ENCODE peak calls at places on chromosomes 2 and 18, in ten cellular contexts. N, P, A, T, S, D, B, F, L and Y are unnamed samples. For H3K27me3, the result is how much of the 10 kb centered on the place peaks cover.

GRCh38 chr2:197108758-197109157 is 182.3 kb upstream of the PGAP1 start:
- DNase-seq in P (peak), F (no peak), S (no peak), T (no peak), B (peak), L (no peak), N (no peak), D (no peak), A (peak), Y (no peak)

GRCh38 chr2:197079414-197079813 is 152.9 kb upstream of the PGAP1 start:
- DNase-seq in D (no peak), T (no peak), F (no peak), L (no peak), P (no peak), N (no peak), B (no peak), S (no peak), A (peak), Y (no peak)

GRCh38 chr2:70928366-70928765 is 7.3 kb upstream of the ATP6V1B1 start:
- DNase-seq in P (no peak), A (no peak), N (no peak), D (no peak), F (no peak), B (no peak), S (peak), T (no peak), L (no peak), Y (no peak)

GRCh38 chr2:24827321-24828261 is 34.4 kb downstream of the CENPO start:
- DNase-seq in F (peak), L (peak), T (peak), S (peak), B (peak), P (peak), D (peak), A (peak), N (peak), Y (peak)

GRCh38 chr2:218360453-218360852 is 3.8 kb downstream of the CATIP start:
- DNase-seq in L (no peak), P (no peak), D (no peak), A (no peak), F (no peak), T (no peak), S (no peak), B (no peak), N (no peak), Y (no peak)

GRCh38 chr2:201420442-201421113 is 30.7 kb downstream of the TRAK2 start:
- DNase-seq in D (no peak), N (no peak), A (no peak), S (no peak), F (no peak), B (no peak), L (no peak), T (no peak), P (no peak), Y (no peak)

GRCh38 chr2:168998609-168999211 is 32.4 kb downstream of the ABCB11 start:
- DNase-seq in P (no peak), T (no peak), D (no peak), B (no peak), N (no peak), A (no peak), F (no peak), S (no peak), L (no peak), Y (no peak)

GRCh38 chr18:48006415-48007175 is 76.1 kb upstream of the SMAD2 start:
- DNase-seq in N (no peak), L (no peak), P (no peak), T (no peak), A (no peak), S (no peak), B (no peak), F (no peak), D (no peak), Y (no peak)

GRCh38 chr2:105929506-105929905 is 184.8 kb downstream of the NCK2 start:
- DNase-seq in A (no peak), P (no peak), F (peak), N (no peak), S (no peak), D (no peak), B (peak), L (no peak), T (no peak), Y (no peak)

GRCh38 chr2:233336541-233336940 is 17.8 kb upstream of the DGKD start:
- DNase-seq in B (no peak), D (no peak), A (no peak), P (no peak), N (no peak), F (no peak), L (no peak), S (no peak), T (no peak), Y (no peak)

GRCh38 chr2:152189622-152190495 is 14.3 kb upstream of the STAM2 start:
- DNase-seq in S (peak), T (peak), B (peak), N (peak), F (no peak), L (peak), P (no peak), A (no peak), D (peak), Y (no peak)

GRCh38 chr2:64471616-64472015 is 17.7 kb downstream of the LGALSL start:
- DNase-seq in L (no peak), D (no peak), N (no peak), P (no peak), S (no peak), A (no peak), T (no peak), F (no peak), B (no peak), Y (no peak)

DNA sequence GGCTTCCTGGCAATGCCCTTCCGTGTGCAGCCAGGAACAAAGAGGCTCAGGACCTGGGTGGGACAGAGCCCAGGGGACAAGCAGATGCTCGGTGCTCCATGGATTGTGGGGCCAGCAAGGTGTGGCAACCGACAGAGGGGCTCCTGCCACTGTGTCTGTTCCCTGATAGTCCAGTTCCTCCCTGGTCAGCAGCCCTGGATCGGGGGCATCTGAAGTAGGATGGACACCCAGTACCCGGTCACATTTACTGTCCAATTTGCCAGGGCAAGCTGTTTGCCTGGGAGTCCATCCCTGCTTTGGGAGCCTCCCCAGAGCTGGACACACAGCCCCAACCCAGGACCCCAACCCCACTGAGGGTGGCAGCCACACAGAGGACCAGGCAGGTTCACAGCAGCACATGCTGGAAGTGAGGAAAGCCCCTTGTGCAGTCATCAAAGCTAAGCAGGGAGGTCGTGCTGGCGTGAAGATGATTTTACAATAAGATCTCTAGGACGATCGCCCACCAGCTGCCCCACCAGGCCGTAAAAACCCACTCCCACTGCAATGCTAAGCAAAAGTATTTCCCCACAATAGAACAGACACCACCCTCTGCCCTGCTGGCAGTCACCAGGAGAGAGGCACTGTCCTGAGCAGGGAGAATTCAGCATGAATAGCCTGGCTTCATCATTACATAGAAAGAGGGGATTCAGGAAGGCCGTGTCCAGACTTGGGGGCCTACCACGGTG is 141.7 kb downstream of the NDUFA10 start:
- DNase-seq in A (no peak), S (no peak), P (no peak), F (no peak), D (no peak), T (no peak), N (no peak), B (no peak), L (no peak), Y (no peak)
- H3K27ac ChIP-seq in A (no peak), S (no peak), P (no peak), F (no peak), D (no peak), T (no peak), N (no peak), B (no peak), L (no peak), Y (no peak)

GRCh38 chr2:66575625-66576371 is 140.9 kb downstream of the MEIS1 start:
- DNase-seq in D (no peak), S (peak), T (peak), F (no peak), P (peak), A (no peak), N (no peak), L (peak), B (peak), Y (no peak)
- H3K27me3 ChIP-seq in D (under half), S (under half), T (under half), F (under half), P (half or more), A (under half), N (under half), L (half or more), B (under half), Y (under half)

GRCh38 chr2:58932801-58933200 is 691.7 kb upstream of the FANCL start:
- DNase-seq in A (no peak), F (no peak), L (no peak), T (no peak), P (no peak), N (no peak), B (no peak), D (no peak), S (no peak), Y (no peak)
- H3K27ac ChIP-seq in A (no peak), F (no peak), L (no peak), T (no peak), P (no peak), N (no peak), B (no peak), D (no peak), S (no peak), Y (no peak)

GRCh38 chr2:111946294-111947114 is 48.1 kb downstream of the MERTK start:
- DNase-seq in F (no peak), A (peak), S (peak), L (peak), N (peak), P (no peak), T (no peak), D (peak), B (peak), Y (no peak)

GRCh38 chr2:111948832-111949231 is 50.4 kb downstream of the MERTK start:
- DNase-seq in P (no peak), S (no peak), B (no peak), D (no peak), T (no peak), F (no peak), L (no peak), A (no peak), N (no peak), Y (no peak)

GRCh38 chr2:111944536-111945210 is 46.3 kb downstream of the MERTK start:
- DNase-seq in P (no peak), N (no peak), F (no peak), D (no peak), S (no peak), B (no peak), L (no peak), T (no peak), A (no peak), Y (no peak)

GRCh38 chr2:111947219-111947618 is 48.8 kb downstream of the MERTK start:
- DNase-seq in T (no peak), D (no peak), S (no peak), A (no peak), P (no peak), N (no peak), B (no peak), L (no peak), F (no peak), Y (no peak)

DNA sequence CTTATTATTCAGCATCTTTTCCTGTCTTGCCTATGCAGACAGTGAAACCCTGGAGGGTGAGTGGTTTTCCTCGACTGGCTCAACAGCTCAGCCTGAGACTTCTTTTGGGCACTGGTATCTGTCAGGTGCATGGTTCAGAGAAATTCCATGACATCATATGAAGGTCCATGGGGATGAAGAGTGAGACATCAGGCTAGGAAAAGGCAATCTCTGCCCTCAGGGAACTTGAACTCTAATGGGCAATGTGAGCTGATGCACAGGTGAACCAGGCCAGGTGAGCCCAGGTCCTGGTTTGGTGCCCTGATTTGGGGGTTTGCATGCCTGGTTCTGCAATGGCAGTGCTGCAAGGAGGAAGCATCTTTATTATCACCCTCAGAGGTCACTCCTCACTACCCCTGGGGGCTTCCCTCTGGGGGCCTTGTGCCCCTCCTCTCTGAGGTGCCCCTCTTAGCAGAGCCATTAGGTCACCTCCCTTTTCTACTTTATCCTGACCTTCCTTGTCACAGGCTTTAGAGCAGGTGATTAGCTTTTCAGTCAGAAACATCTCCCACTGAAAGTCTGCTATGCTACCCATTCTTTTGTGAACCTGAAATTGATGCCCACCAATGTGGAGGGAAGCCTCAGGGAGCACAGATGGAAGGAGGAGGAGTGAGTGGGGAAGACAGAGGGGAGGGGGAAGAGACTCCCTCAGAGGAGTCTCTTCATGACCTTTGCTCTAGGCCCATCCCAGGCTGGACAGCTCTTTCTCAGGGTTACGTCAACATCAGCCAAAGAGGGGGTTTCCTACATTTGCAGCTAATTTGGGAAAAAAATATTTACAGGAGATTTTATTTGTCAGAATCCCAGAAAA is 47.3 kb downstream of the MERTK start:
- DNase-seq in D (no peak), N (no peak), A (no peak), P (no peak), B (no peak), S (no peak), T (no peak), F (no peak), L (no peak), Y (no peak)
- H3K27me3 ChIP-seq in D (under half), N (under half), A (under half), P (under half), B (under half), S (under half), T (under half), F (under half), L (under half), Y (under half)

DNA sequence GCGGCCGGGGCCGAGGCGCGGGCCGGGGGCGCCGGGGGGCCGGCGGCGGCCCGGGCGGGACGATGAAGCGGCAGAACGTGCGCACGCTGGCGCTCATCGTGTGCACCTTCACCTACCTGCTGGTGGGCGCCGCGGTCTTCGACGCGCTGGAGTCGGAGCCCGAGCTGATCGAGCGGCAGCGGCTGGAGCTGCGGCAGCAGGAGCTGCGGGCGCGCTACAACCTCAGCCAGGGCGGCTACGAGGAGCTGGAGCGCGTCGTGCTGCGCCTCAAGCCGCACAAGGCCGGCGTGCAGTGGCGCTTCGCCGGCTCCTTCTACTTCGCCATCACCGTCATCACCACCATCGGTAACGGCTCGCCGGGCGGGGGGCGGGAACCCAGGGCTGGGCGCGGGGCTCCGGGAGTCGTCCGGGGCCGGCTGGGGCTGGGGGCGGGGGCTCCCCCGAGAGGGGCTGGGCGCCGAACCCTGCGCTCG is 328 bp downstream of the KCNK3 start:
- DNase-seq in N (no peak), A (no peak), P (no peak), F (no peak), B (peak), L (peak), D (no peak), S (no peak), T (no peak), Y (no peak)
- H3K27ac ChIP-seq in N (no peak), A (peak), P (peak), F (no peak), B (no peak), L (peak), D (no peak), S (peak), T (no peak), Y (peak)

DNA sequence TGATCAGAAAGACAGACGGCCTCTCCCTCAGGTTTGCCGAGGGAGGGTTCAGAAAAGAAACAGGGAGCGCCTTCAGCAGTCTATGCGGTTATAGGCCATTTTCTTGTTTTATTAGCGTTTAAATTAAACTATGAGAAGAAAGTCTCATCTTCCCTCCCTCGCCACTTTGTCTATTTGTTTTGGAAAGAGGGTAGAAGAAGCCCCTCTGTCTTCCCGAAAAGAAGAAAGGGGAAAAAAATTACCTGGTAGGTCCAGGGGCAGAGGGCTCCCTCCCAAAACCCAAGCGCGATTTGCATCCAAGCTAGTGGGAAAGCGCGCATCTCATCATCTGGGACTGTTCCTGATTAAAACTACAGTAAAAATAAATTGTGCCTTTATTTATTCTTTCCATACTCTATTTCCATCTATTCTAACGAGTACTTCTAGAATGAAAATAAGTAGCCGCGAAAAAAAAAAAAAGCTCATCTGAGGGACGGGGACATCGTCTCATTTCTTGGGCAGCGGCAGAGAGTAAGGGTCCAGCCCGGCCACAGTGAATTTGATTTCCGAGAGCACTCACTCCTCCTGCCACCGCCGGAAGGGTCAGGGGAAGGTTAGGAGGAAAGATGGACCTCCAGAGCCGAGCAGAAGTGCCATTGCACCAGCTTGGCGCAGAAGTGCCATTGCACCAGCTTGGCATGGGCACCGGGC is 2.4 kb downstream of the PAX8 start:
- DNase-seq in L (no peak), P (no peak), B (no peak), T (peak), A (no peak), D (no peak), F (no peak), S (no peak), N (no peak), Y (no peak)
- H3K27me3 ChIP-seq in L (under half), P (half or more), B (half or more), T (half or more), A (under half), D (half or more), F (under half), S (half or more), N (under half), Y (under half)

GRCh38 chr2:226766352-226767055 is 33.1 kb downstream of the IRS1 start:
- DNase-seq in A (no peak), T (no peak), S (no peak), P (no peak), B (no peak), N (no peak), L (no peak), D (no peak), F (no peak), Y (no peak)
- H3K27ac ChIP-seq in A (no peak), T (no peak), S (no peak), P (peak), B (peak), N (peak), L (no peak), D (no peak), F (no peak), Y (no peak)

DNA sequence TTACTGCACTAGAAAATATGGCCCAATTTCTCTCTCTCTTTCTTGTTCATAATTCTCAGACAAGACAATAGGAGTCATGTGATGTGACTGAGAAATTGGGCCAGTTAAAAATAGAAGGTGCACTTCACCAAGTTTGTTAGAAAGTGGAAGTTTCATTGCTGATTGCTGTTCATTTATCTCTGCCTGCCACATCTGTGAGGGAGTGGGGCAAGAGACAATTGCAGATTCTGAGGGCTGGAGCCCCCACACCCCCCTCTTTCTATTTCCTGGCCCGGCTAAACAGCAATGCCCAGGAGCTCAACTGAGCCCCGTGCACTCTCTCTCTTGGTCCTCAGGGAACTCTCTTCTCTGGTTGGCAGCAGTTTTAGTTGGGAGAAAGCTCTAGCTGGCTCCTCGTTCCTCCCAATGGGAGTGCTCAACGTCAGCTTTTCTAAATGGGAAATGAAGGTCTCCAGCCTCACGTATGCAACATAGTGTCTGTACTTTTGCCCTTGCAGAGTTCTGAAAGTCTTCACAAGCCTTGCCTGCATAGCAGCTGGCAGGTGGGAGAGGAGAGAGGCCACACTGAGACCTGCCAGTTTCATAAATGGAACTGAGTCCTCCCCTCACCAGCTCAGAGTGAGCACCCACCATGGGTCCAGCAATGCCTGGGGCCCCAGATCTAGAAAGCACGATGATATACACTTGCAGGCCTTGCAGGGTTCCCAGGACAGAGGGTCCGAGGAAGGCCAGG is 115.7 kb downstream of the MYCN start:
- DNase-seq in A (no peak), F (no peak), T (no peak), S (no peak), N (no peak), D (no peak), P (no peak), L (no peak), B (no peak), Y (no peak)
- H3K27me3 ChIP-seq in A (under half), F (under half), T (under half), S (under half), N (under half), D (under half), P (under half), L (under half), B (under half), Y (under half)

GRCh38 chr2:120933693-120934092 is 198.0 kb downstream of the GLI2 start:
- DNase-seq in A (no peak), F (no peak), N (no peak), D (no peak), T (no peak), P (no peak), B (no peak), S (no peak), L (no peak), Y (no peak)
- H3K27ac ChIP-seq in A (no peak), F (no peak), N (no peak), D (peak), T (no peak), P (no peak), B (peak), S (no peak), L (no peak), Y (no peak)